ENCODE peak calls at places on chromosomes 13 and 19, in ten cellular contexts. L is left lung, I is GM23338, C is colonic mucosa, V is uterus, Q is heart left ventricle, T is heart right ventricle, D is neural progenitor cell, J is upper lobe of left lung, N is endodermal cell. G is an unnamed sample. For H3K4me1, the result is how much of the 10 kb centered on the place peaks cover.

GRCh38 chr19:31274964-31275319 is 74.3 kb downstream of the TSHZ3 start:
- DNase-seq in L (no peak), I (no peak), C (no peak), V (no peak), Q (no peak), T (no peak), D (no peak), J (no peak), N (no peak), G (no peak)

GRCh38 chr13:98033277-98034247 is 80.1 kb downstream of the IPO5 start:
- DNase-seq in L (no peak), I (peak), C (no peak), V (peak), Q (no peak), T (peak), D (peak), J (no peak), N (peak), G (peak)

GRCh38 chr13:96053003-96053703 is at the start of gene UGGT2:
- DNase-seq in L (peak), I (peak), C (peak), V (peak), Q (peak), T (peak), D (peak), J (peak), N (peak), G (peak)

GRCh38 chr19:46745521-46746280 is at the start of gene FKRP:
- DNase-seq in L (no peak), I (peak), C (no peak), V (peak), Q (no peak), T (no peak), D (peak), J (no peak), N (peak), G (no peak)

GRCh38 chr13:37716796-37717195 is 118.2 kb upstream of the POSTN start:
- DNase-seq in L (no peak), I (no peak), C (no peak), V (no peak), Q (no peak), T (no peak), D (no peak), J (no peak), N (no peak), G (no peak)

GRCh38 chr19:29795461-29795860 is 16.3 kb upstream of the CCNE1 start:
- DNase-seq in L (no peak), I (no peak), C (no peak), V (no peak), Q (no peak), T (no peak), D (no peak), J (no peak), N (peak), G (no peak)

GRCh38 chr13:87676254-87677042 is 5.3 kb downstream of the SLITRK5 start:
- DNase-seq in L (no peak), I (peak), C (no peak), V (no peak), Q (no peak), T (no peak), D (peak), J (no peak), N (peak), G (no peak)

GRCh38 chr13:95784891-95785290 is 108.0 kb downstream of the DNAJC3 start:
- DNase-seq in L (no peak), I (no peak), C (no peak), V (no peak), Q (no peak), T (no peak), D (no peak), J (no peak), N (no peak), G (no peak)

GRCh38 chr19:18999896-19000620 is 33.3 kb downstream of the SUGP2 start:
- DNase-seq in L (no peak), I (peak), C (no peak), V (no peak), Q (no peak), T (no peak), D (peak), J (no peak), N (peak), G (peak)

GRCh38 chr19:55433292-55433691 is 9.8 kb downstream of the SHISA7 start:
- DNase-seq in L (no peak), I (no peak), C (no peak), V (no peak), Q (no peak), T (no peak), D (no peak), J (no peak), N (peak), G (no peak)

GRCh38 chr19:53102701-53103140 is 501 bp downstream of the ZNF160 start:
- DNase-seq in L (peak), I (peak), C (peak), V (peak), Q (peak), T (peak), D (peak), J (peak), N (peak), G (no peak)

GRCh38 chr19:402786-403185 is 6.2 kb downstream of the C2CD4C start:
- DNase-seq in L (no peak), I (no peak), C (no peak), V (no peak), Q (no peak), T (no peak), D (no peak), J (no peak), N (no peak), G (no peak)

GRCh38 chr19:52196256-52196967 is 6.6 kb downstream of the PPP2R1A start:
- DNase-seq in L (no peak), I (no peak), C (no peak), V (no peak), Q (no peak), T (no peak), D (no peak), J (no peak), N (no peak), G (no peak)

GRCh38 chr19:37845932-37846331 is 60.5 kb downstream of the WDR87 start:
- DNase-seq in L (no peak), I (no peak), C (no peak), V (no peak), Q (no peak), T (no peak), D (no peak), J (no peak), N (no peak), G (no peak)

GRCh38 chr19:55549500-55550320 is 4.4 kb upstream of the SBK3 start:
- DNase-seq in L (no peak), I (peak), C (peak), V (no peak), Q (no peak), T (no peak), D (peak), J (no peak), N (peak), G (no peak)

GRCh38 chr13:43528992-43529391 is 257.8 kb downstream of the ENOX1 start:
- DNase-seq in L (no peak), I (no peak), C (no peak), V (no peak), Q (no peak), T (no peak), D (no peak), J (no peak), N (no peak), G (no peak)

GRCh38 chr19:38650911-38651584 is 3.6 kb downstream of the ACTN4 start:
- DNase-seq in L (no peak), I (no peak), C (no peak), V (peak), Q (no peak), T (no peak), D (no peak), J (peak), N (no peak), G (no peak)

GRCh38 chr19:15154002-15154612 is 46.7 kb downstream of the NOTCH3 start:
- DNase-seq in L (no peak), I (peak), C (peak), V (no peak), Q (no peak), T (no peak), D (peak), J (no peak), N (peak), G (peak)

GRCh38 chr13:79447741-79448140 is 33.2 kb upstream of the NDFIP2 start:
- DNase-seq in L (no peak), I (no peak), C (no peak), V (no peak), Q (no peak), T (no peak), D (peak), J (no peak), N (no peak), G (no peak)

GRCh38 chr19:20664917-20665781 is 3.8 kb upstream of the ZNF626 start:
- DNase-seq in L (no peak), I (peak), C (peak), V (peak), Q (peak), T (peak), D (peak), J (no peak), N (peak), G (peak)

GRCh38 chr13:50712469-50712868 is 131.0 kb downstream of the DLEU7 start:
- DNase-seq in L (no peak), I (no peak), C (no peak), V (no peak), Q (no peak), T (no peak), D (no peak), J (no peak), N (no peak), G (no peak)

GRCh38 chr19:40623403-40624239 is 22.5 kb downstream of the LTBP4 start:
- DNase-seq in L (no peak), I (peak), C (peak), V (peak), Q (no peak), T (no peak), D (peak), J (no peak), N (peak), G (peak)

GRCh38 chr19:45729774-45730388 is 815 bp downstream of the FBXO46 start:
- DNase-seq in L (no peak), I (peak), C (no peak), V (no peak), Q (no peak), T (no peak), D (no peak), J (peak), N (peak), G (peak)

GRCh38 chr13:50015263-50015662 is at the start of gene KCNRG:
- DNase-seq in L (no peak), I (peak), C (no peak), V (no peak), Q (no peak), T (no peak), D (no peak), J (no peak), N (no peak), G (no peak)

GRCh38 chr13:29677627-29678026 is 82.1 kb upstream of the SLC7A1 start:
- DNase-seq in L (no peak), I (no peak), C (no peak), V (no peak), Q (no peak), T (no peak), D (no peak), J (no peak), N (no peak), G (no peak)
- H3K27ac ChIP-seq in L (no peak), I (no peak), C (no peak), V (no peak), Q (no peak), T (no peak), D (no peak), J (no peak), N (no peak), G (no peak)

DNA sequence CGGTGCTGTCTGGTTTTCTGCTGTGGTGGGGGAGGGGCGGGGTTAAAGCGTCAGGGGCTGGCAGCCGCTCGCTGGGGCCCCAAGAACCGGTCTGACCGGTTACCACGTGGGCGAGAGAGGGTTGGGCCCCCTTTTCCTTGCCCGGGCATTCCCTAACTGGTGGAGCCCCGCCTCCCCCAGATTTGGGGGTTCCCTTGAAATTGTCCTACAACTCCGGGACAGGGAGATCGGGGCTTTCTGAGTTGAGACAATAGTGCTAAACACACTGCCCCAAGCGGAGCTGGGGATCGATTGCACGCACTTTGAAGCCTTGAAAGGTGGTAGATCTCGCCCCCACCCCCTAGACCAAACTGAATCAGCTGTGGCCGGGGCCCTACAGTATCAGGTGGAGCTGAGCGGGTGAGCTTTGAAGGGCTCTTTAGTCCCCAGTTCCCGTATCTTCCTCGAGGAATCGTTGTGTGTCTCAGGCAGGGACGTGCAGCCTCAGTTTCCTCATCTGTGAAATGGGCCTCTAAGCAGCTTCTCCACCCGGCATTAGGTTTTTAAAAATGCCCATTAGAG is 4.8 kb downstream of the IER2 start:
- DNase-seq in L (peak), I (peak), C (peak), V (peak), Q (peak), T (peak), D (peak), J (peak), N (peak), G (no peak)
- TF ChIP-seq CTCF in L (no peak), I (peak), C (no peak), V (no peak), Q (peak), T (no peak), D (peak), J (peak), N (peak), G (no peak)

DNA sequence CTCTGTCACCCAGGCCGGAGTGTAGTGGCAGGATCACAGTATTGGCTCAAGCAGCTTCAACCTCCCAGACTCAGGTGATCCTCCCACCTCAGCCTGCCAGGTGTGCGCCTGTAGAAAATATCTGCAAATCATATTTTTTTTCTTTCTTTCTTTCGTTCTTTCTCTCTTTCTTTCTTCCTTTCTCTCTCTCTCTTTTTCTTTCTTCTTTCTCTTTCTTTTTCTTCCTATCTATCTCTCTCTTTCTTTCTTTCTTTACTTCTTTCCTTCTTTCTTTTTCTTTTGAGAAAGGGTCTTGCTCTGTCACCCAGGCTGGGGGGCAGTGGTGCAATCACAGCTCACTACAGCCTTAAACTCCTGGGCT is 16.3 kb upstream of the IGSF23 start:
- DNase-seq in L (no peak), I (no peak), C (no peak), V (no peak), Q (no peak), T (no peak), D (no peak), J (no peak), N (no peak), G (no peak)
- H3K4me1 ChIP-seq in L (under half), I (under half), C (under half), V (under half), Q (under half), T (under half), D (under half), J (under half), N (under half), G (under half)

GRCh38 chr13:36673838-36674326 is at the start of gene SERTM1:
- DNase-seq in L (no peak), I (peak), C (no peak), V (peak), Q (no peak), T (no peak), D (peak), J (no peak), N (peak), G (peak)
- H3K27ac ChIP-seq in L (no peak), I (no peak), C (no peak), V (peak), Q (no peak), T (no peak), D (no peak), J (no peak), N (no peak), G (no peak)

G was measured in testis.